ENCODE peak calls at places on chromosomes 11 and 22, in six cellular contexts. Q is cardiac muscle cell; S is heart right ventricle; F is right cardiac atrium; C is CD8-positive, alpha-beta T cell; Z is GM23338. E is an unnamed sample.

GRCh38 chr11:118913411-118914125 is 12.2 kb downstream of the BCL9L start:
- DNase-seq in F (peak; percentile 73), Q (no peak), S (no peak), Z (no peak), C (peak; percentile 88), E (peak; percentile 29)

GRCh38 chr11:7571640-7572000 is 57.8 kb downstream of the PPFIBP2 start:
- DNase-seq in C (no peak), Q (peak; percentile 78), S (peak; percentile 64), Z (peak; percentile 92), F (peak; percentile 86), E (peak; percentile 65)

GRCh38 chr22:42716221-42716620 is 4.4 kb downstream of the A4GALT start:
- DNase-seq in S (no peak), C (no peak), Q (no peak), F (no peak), Z (no peak), E (no peak)

GRCh38 chr22:39545310-39546063 is 12.9 kb upstream of the RPS19BP1 start:
- DNase-seq in Z (peak; percentile 91), S (no peak), Q (peak; percentile 61), C (peak; percentile 83), F (peak; percentile 78), E (no peak)

GRCh38 chr11:64419257-64419790 is 60.4 kb downstream of the RPS6KA4 start:
- DNase-seq in S (no peak), Z (no peak), Q (no peak), C (no peak), F (no peak), E (no peak)

GRCh38 chr11:20075627-20076026 is 84.6 kb downstream of the DBX1 start:
- DNase-seq in F (no peak), Z (no peak), Q (no peak), C (no peak), S (no peak), E (no peak)

GRCh38 chr22:46457502-46458488 is 79.6 kb downstream of the CELSR1 start:
- DNase-seq in Z (no peak), S (no peak), F (no peak), C (no peak), Q (peak; percentile 49), E (no peak)

GRCh38 chr11:26248661-26249060 is 83.3 kb upstream of the ANO3 start:
- DNase-seq in C (no peak), Q (no peak), S (no peak), F (no peak), Z (no peak), E (no peak)

GRCh38 chr11:69526453-69526810 is 45.0 kb downstream of the LINC01488 start:
- DNase-seq in C (no peak), F (no peak), S (no peak), Q (no peak), Z (no peak), E (no peak)

GRCh38 chr22:40609216-40609615 is 27.3 kb downstream of the MRTFA start:
- DNase-seq in Q (peak; percentile 62), Z (no peak), S (no peak), C (no peak), F (no peak), E (no peak)

GRCh38 chr11:35088676-35089075 is 50.3 kb upstream of the CD44 start:
- DNase-seq in S (no peak), Z (no peak), C (no peak), F (no peak), Q (no peak), E (no peak)

GRCh38 chr11:10568486-10568941 is at the start of gene LYVE1:
- DNase-seq in Z (no peak), C (no peak), F (no peak), Q (peak; percentile 51), S (peak; percentile 60), E (no peak)

GRCh38 chr11:6618117-6619020 is 853 bp downstream of the TPP1 start:
- DNase-seq in F (no peak), S (peak; percentile 57), Z (no peak), C (peak; percentile 76), Q (peak; percentile 89), E (no peak)

GRCh38 chr22:26462971-26463661 is 20.5 kb downstream of the HPS4 start:
- DNase-seq in C (no peak), Z (no peak), S (no peak), F (no peak), Q (no peak), E (no peak)

GRCh38 chr22:22156716-22157499 is 87.7 kb upstream of the VPREB1 start:
- DNase-seq in S (peak; percentile 24), Z (peak; percentile 94), C (peak; percentile 71), Q (peak; percentile 80), F (peak; percentile 58), E (no peak)

GRCh38 chr11:57303990-57304579 is 20.7 kb downstream of the TNKS1BP1 start:
- DNase-seq in F (peak; percentile 79), C (no peak), Z (no peak), Q (peak; percentile 50), S (no peak), E (no peak)

GRCh38 chr22:33438273-33438672 is 380.1 kb upstream of the SYN3 start:
- DNase-seq in S (no peak), Z (no peak), C (no peak), F (no peak), Q (peak; percentile 69), E (no peak)

GRCh38 chr22:41598891-41599635 is 9.4 kb upstream of the PMM1 start:
- DNase-seq in F (no peak), Q (no peak), S (no peak), Z (no peak), C (no peak), E (no peak)

GRCh38 chr22:49016909-49017768 is 810.5 kb downstream of the BRD1 start:
- DNase-seq in F (peak; percentile 65), C (peak; percentile 15), Q (no peak), S (no peak), Z (peak; percentile 0), E (no peak)

GRCh38 chr11:74462009-74462408 is 5.3 kb downstream of the KCNE3 start:
- DNase-seq in S (peak; percentile 70), F (peak; percentile 92), C (no peak), Q (peak; percentile 89), Z (peak; percentile 11), E (peak; percentile 84)

GRCh38 chr22:24063361-24063760 is 52.3 kb downstream of the CABIN1 start:
- DNase-seq in Z (no peak), C (no peak), Q (no peak), S (no peak), F (no peak), E (no peak)
- H3K4me3 ChIP-seq in Z (no peak overlapping the region), C (no peak overlapping the region), Q (no peak overlapping the region), S (no peak overlapping the region), F (no peak overlapping the region), E (no peak overlapping the region)

GRCh38 chr11:86815726-86816125 is 15.4 kb downstream of the PRSS23 start:
- DNase-seq in F (no peak), Z (no peak), S (no peak), C (no peak), Q (no peak), E (no peak)
- H3K4me1 ChIP-seq in F (peaks cover 9% of the 10 kb centered on the region), Z (peaks cover 15% of the 10 kb centered on the region), S (peaks cover 10% of the 10 kb centered on the region), C (no peaks in the 10 kb centered on the region), Q (peaks cover 59% of the 10 kb centered on the region), E (peaks cover 32% of the 10 kb centered on the region)

DNA sequence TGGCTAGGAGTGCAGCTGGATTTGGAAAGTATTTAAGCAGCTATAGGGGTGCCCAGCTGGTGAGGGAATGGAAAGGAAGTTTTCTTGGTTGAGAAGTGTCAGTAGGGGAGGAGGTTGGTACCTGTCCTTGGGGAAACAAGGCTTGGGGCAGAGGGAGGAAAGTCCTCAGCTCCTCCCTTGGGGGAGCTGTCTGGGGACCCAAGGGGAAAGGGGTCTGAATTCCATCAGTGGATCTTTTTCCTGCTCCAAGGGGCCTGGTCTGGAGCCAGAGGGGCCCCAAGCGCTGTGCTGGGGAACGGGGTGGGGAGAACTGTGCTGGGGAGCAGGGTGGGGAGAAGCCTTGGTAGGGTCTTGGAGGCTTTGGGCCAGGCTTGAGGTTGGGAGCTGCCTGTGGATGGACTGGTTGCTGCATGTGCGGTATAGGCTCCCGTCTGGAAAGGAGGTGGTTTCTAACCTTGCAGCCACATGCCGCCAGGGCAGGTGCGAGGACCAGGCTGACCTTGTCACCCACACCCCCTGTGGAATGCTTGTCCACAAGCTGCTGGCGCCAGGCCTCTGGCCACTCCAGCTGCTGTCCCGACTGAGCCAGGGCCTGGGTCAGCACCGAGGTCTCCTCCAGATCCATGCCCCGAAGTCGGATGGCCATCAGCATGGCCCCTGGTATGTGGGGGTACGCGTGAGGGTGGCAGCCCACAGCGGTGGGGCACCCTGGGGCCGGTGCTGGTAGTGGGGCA is 963 bp downstream of the TYMP start:
- DNase-seq in F (peak; percentile 56), Z (peak; percentile 30), S (no peak), C (no peak), Q (no peak), E (no peak)
- H3K4me3 ChIP-seq in F (peak overlapping the region; percentile 59), Z (no peak overlapping the region), S (peak overlapping the region; percentile 82), C (no peak overlapping the region), Q (no peak overlapping the region), E (peak overlapping the region; percentile 74)

DNA sequence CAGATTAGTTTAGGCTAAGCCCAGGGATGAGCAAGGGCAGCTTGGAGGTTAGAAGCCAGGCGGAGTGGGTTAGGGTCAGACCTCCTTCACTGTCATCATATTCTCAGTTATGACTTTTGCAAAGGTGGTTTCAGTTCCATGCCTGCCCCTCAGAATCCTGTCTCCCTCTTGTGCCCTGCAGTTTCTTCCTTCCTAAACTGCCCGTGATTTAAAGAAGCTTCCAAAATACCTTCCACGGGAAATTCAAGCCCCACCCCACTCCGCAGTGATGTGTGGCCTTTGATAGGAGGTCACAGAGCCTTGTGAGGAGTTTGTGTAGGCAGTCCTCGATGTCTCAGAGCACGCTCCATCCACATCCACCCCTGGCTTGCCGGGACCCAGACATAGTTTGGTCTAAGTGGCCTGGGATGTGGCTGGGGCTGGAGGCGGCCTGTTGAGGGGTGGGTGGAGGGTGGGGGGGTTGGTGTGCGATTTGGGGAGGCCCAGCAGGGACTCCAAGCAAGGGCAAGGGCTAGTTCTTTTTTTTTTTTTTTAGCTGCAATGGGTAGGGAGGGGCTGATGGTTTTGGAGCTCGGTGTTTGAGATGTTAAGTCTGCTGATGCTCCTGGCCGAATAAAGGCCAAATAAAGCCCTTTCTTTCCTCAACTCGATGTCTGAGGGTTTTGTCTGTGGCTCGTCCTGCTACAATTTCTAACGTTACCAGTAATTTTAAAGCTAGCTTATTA is 1.6 kb upstream of the IFITM1 start:
- DNase-seq in Z (no peak), C (peak; percentile 57), F (peak; percentile 71), S (no peak), Q (peak; percentile 70), E (no peak)
- H3K4me1 ChIP-seq in Z (peaks cover 56% of the 10 kb centered on the region), C (peaks cover 22% of the 10 kb centered on the region), F (peaks cover 4% of the 10 kb centered on the region), S (peaks cover 56% of the 10 kb centered on the region), Q (peaks cover 23% of the 10 kb centered on the region), E (peaks cover 66% of the 10 kb centered on the region)

DNA sequence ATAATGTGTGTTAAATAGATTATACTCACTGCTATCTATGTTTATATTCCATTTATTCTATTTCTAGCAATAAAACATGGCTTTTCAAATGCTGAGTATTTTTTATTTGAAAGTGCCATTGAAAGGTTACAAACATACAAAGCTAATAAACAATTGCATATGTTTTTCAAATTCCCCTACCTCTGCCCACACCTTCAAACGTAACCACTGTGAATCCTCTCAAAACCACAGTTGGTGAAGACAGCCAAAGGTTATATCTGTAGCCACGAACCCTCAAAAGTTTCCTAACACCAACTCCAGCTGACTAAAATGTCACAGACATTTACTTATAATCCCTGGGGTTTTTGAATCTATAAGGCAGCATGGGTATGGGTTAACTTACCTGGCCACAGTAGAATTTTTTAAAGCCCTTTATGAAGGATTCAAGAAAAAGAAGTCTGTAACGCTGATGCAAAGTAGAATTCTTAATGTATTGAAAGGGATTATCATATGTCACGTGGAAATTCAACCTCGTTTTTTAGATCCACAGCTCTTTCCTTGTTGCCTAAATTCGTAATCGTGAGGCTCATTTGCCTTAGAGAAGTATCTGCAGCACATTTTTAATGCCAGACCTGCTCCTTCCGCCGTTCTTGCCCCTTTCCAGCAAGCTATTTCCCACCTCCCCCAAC is 122.5 kb upstream of the ZC3H12C start:
- DNase-seq in C (no peak), F (no peak), Q (no peak), Z (no peak), S (no peak), E (no peak)
- H3K4me3 ChIP-seq in C (no peak overlapping the region), F (no peak overlapping the region), Q (no peak overlapping the region), Z (no peak overlapping the region), S (no peak overlapping the region), E (no peak overlapping the region)

GRCh38 chr11:11844272-11844671 is 2.5 kb downstream of the USP47 start:
- DNase-seq in C (no peak), S (no peak), Q (no peak), F (no peak), Z (no peak), E (no peak)
- H3K4me1 ChIP-seq in C (peaks cover 59% of the 10 kb centered on the region), S (peaks cover 70% of the 10 kb centered on the region), Q (peaks cover 57% of the 10 kb centered on the region), F (peaks cover 6% of the 10 kb centered on the region), Z (peaks cover 36% of the 10 kb centered on the region), E (peaks cover 82% of the 10 kb centered on the region)

E was measured in left ventricle myocardium inferior.